ENCODE peak calls at places on chromosomes 7 and 10, in eight cellular contexts. N is brain microvascular endothelial cell, K is GM12865, R is HFF-Myc, V is cardiac fibroblast, X is fibroblast of the aortic adventitia, F is AG04449, W is adrenal gland. E is an unnamed sample.

GRCh38 chr7:27046854-27047549 is 48.8 kb downstream of the HOXA1 start:
- DNase-seq in N (peak), K (no peak), R (no peak), V (peak), X (peak), F (no peak), W (no peak), E (no peak)

GRCh38 chr7:30254717-30255095 is 29.7 kb upstream of the ZNRF2 start:
- DNase-seq in N (no peak), K (no peak), R (no peak), V (no peak), X (no peak), F (no peak), W (no peak), E (no peak)

GRCh38 chr10:4532467-4532866 is 293.5 kb upstream of the AKR1E2 start:
- DNase-seq in N (peak), K (no peak), R (no peak), V (peak), X (peak), F (no peak), W (no peak), E (no peak)

GRCh38 chr10:34080485-34081346 is 734.4 kb downstream of the PARD3 start:
- DNase-seq in N (no peak), K (no peak), R (no peak), V (no peak), X (no peak), F (no peak), W (peak), E (no peak)

GRCh38 chr10:60188548-60188947 is 201.1 kb downstream of the ANK3 start:
- DNase-seq in N (no peak), K (no peak), R (no peak), V (no peak), X (no peak), F (no peak), W (no peak), E (no peak)

GRCh38 chr10:70234668-70235447 is 1.6 kb upstream of the PPA1 start:
- DNase-seq in N (peak), K (no peak), R (peak), V (peak), X (peak), F (peak), W (peak), E (no peak)

GRCh38 chr7:158354861-158355260 is 232.8 kb downstream of the PTPRN2 start:
- DNase-seq in N (no peak), K (no peak), R (no peak), V (no peak), X (no peak), F (no peak), W (no peak), E (no peak)

GRCh38 chr7:1555813-1556540 is at the start of gene TMEM184A:
- DNase-seq in N (no peak), K (peak), R (no peak), V (no peak), X (no peak), F (no peak), W (peak), E (peak)

GRCh38 chr10:3778708-3779108 is 6.3 kb downstream of the KLF6 start:
- DNase-seq in N (no peak), K (no peak), R (no peak), V (peak), X (no peak), F (no peak), W (no peak), E (no peak)

GRCh38 chr10:17562572-17562971 is 54.6 kb downstream of the HACD1 start:
- DNase-seq in N (peak), K (no peak), R (no peak), V (peak), X (peak), F (peak), W (no peak), E (no peak)

GRCh38 chr10:99661370-99661749 is 2.1 kb downstream of the ENTPD7 start:
- DNase-seq in N (peak), K (no peak), R (no peak), V (peak), X (peak), F (peak), W (peak), E (peak)

GRCh38 chr10:132605390-132605789 is 67.8 kb downstream of the INPP5A start:
- DNase-seq in N (no peak), K (no peak), R (no peak), V (no peak), X (no peak), F (no peak), W (peak), E (no peak)
- TF ChIP-seq CTCF in N (no peak), K (no peak), R (no peak), V (no peak), X (no peak), F (no peak), W (no peak), E (no peak)

DNA sequence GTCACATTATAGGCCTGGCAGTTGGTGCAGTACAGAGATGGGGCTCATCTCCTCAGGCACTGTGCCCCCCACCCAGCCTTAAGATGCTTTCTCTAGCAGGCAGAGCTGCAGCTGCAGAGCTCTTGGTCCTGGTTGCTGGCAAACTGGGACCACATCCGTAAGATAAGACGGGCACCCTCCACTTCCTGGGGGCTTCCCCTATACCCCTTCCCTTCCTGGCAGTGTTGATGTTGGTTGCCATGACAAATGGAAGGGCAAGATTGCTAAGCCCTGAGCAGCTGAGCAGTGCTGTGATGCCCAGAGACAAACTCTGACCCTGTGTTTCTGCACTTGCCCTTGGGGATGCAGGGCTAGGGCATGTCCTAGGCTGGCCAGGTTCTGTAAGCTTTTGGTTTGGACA is 103.4 kb upstream of the ANLN start:
- DNase-seq in N (no peak), K (peak), R (no peak), V (no peak), X (no peak), F (no peak), W (no peak), E (no peak)
- H3K4me3 ChIP-seq in N (no peak), K (no peak), R (no peak), V (no peak), X (no peak), F (no peak), W (no peak), E (no peak)

GRCh38 chr7:117173001-117173400 is 149.9 kb downstream of the WNT2 start:
- DNase-seq in N (no peak), K (no peak), R (no peak), V (peak), X (no peak), F (no peak), W (no peak), E (no peak)

GRCh38 chr7:117176311-117176710 is 146.5 kb downstream of the WNT2 start:
- DNase-seq in N (no peak), K (no peak), R (no peak), V (no peak), X (no peak), F (no peak), W (no peak), E (no peak)

GRCh38 chr7:117169907-117170306 is 153.0 kb downstream of the WNT2 start:
- DNase-seq in N (no peak), K (no peak), R (no peak), V (peak), X (no peak), F (no peak), W (peak), E (peak)

GRCh38 chr7:117172283-117172682 is 150.6 kb downstream of the WNT2 start:
- DNase-seq in N (no peak), K (no peak), R (no peak), V (no peak), X (no peak), F (no peak), W (no peak), E (no peak)

GRCh38 chr7:117171106-117171505 is 151.8 kb downstream of the WNT2 start:
- DNase-seq in N (no peak), K (no peak), R (no peak), V (no peak), X (no peak), F (no peak), W (no peak), E (no peak)
- TF ChIP-seq CTCF in N (peak), K (no peak), R (no peak), V (no peak), X (no peak), F (no peak), W (no peak), E (no peak)

GRCh38 chr7:55020481-55020871 is 1.7 kb downstream of the EGFR start:
- DNase-seq in N (peak), K (no peak), R (no peak), V (peak), X (peak), F (no peak), W (peak), E (no peak)

GRCh38 chr7:55019691-55020480 is 1.1 kb downstream of the EGFR start:
- DNase-seq in N (no peak), K (no peak), R (no peak), V (no peak), X (no peak), F (no peak), W (peak), E (no peak)

GRCh38 chr7:55017841-55018240 is 976 bp upstream of the EGFR start:
- DNase-seq in N (no peak), K (no peak), R (no peak), V (no peak), X (no peak), F (no peak), W (no peak), E (no peak)

GRCh38 chr7:55019329-55019690 is 493 bp downstream of the EGFR start:
- DNase-seq in N (peak), K (no peak), R (no peak), V (peak), X (no peak), F (no peak), W (peak), E (no peak)

GRCh38 chr7:55018361-55019328 is at the start of gene EGFR:
- DNase-seq in N (peak), K (no peak), R (no peak), V (peak), X (peak), F (no peak), W (peak), E (no peak)
- H3K4me3 ChIP-seq in N (peak), K (no peak), R (peak), V (peak), X (peak), F (peak), W (peak), E (peak)

GRCh38 chr7:111329367-111330234 is 232.7 kb downstream of the IMMP2L start:
- DNase-seq in N (no peak), K (peak), R (no peak), V (peak), X (peak), F (no peak), W (no peak), E (no peak)
- TF ChIP-seq CTCF in N (no peak), K (no peak), R (no peak), V (no peak), X (peak), F (no peak), W (no peak), E (no peak)

GRCh38 chr7:137847418-137848050 is 760 bp upstream of the DGKI start:
- DNase-seq in N (no peak), K (no peak), R (no peak), V (peak), X (no peak), F (no peak), W (no peak), E (no peak)
- H3K4me3 ChIP-seq in N (peak), K (no peak), R (peak), V (peak), X (peak), F (peak), W (no peak), E (peak)

DNA sequence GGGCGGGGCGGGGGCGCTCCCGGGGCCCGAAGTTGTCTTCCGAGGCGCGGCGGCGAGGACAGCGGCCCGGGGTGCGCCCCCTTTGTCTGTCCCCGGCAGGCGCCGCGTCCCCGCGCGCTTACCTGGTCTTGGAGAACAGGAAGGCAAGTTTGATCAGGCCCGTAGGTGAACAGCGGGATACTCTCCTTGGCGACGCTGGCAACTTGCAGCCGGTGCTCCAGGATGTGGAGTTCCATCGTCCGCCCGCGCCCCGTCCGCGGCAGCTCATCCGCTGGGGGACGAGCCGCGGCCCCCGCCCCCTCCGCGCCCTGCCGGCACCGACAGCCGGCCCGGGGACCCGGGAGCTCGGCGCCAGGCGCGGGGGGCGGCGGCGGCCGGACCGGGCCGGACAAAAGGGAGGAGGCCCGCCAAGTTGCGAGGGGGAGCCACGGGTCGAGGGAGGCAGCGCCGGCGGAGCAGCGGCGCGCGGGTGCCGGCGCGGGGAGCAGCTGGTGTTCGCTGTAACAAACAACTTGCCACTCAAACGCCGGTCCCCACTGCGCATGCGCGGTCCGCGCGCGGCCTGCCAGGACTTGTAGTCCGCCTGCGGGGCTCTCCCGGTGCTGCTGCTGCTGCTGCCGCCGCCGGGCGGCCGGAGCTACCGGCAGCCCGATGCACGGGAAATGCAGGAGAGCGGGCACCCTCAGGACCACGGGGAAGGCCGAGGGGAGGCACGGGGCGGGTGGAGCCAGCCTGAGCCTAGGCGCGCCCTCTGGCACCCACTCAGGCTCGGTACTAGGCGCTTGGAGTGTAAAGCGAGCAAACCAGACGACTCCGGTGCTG is 35.6 kb upstream of the SPDYE3 start:
- DNase-seq in N (peak), K (peak), R (peak), V (peak), X (peak), F (peak), W (peak), E (peak)
- TF ChIP-seq CTCF in N (peak), K (peak), R (peak), V (no peak), X (peak), F (peak), W (peak), E (peak)